ENCODE peak calls at places on chromosomes 5 and 9, in seven cellular contexts. M is MCF 10A, N is tibial nerve, A is A549, P is HCT116, O is mucosa of descending colon, H is psoas muscle. F is an unnamed sample.

GRCh38 chr5:28542968-28543367 is 1504.6 kb upstream of the CDH9 start:
- DNase-seq in P (no peak), O (no peak), N (no peak), M (peak; percentile 55), H (no peak), A (no peak), F (no peak)

GRCh38 chr9:77816641-77817341 is 168.7 kb upstream of the GNA14 start:
- DNase-seq in N (no peak), M (no peak), H (no peak), A (no peak), O (no peak), P (no peak), F (no peak)

GRCh38 chr5:26295541-26295940 is 742.8 kb downstream of the CDH9 start:
- DNase-seq in M (peak; percentile 9), N (no peak), H (no peak), P (no peak), O (no peak), A (no peak), F (no peak)

GRCh38 chr9:118782790-118783463 is 586.3 kb downstream of the BRINP1 start:
- DNase-seq in O (no peak), H (no peak), A (no peak), P (no peak), N (no peak), M (no peak), F (no peak)

GRCh38 chr9:119938871-119939270 is 569.6 kb upstream of the BRINP1 start:
- DNase-seq in M (no peak), P (no peak), N (no peak), O (no peak), A (no peak), H (no peak), F (no peak)

GRCh38 chr9:123537809-123538208 is 181.8 kb downstream of the CRB2 start:
- DNase-seq in P (no peak), H (no peak), A (no peak), O (no peak), N (no peak), M (peak; percentile 4), F (no peak)

GRCh38 chr9:107944387-107944786 is 454.8 kb upstream of the KLF4 start:
- DNase-seq in O (no peak), P (no peak), N (no peak), M (no peak), H (no peak), A (no peak), F (no peak)

GRCh38 chr5:158845941-158846340 is 253.8 kb downstream of the EBF1 start:
- DNase-seq in P (no peak), O (no peak), N (no peak), A (no peak), M (no peak), H (no peak), F (no peak)

GRCh38 chr5:58544195-58544594 is 38.7 kb upstream of the RAB3C start:
- DNase-seq in O (no peak), A (no peak), P (no peak), H (no peak), M (peak; percentile 5), N (no peak), F (no peak)

GRCh38 chr9:76603448-76603895 is 144.5 kb downstream of the GCNT1 start:
- DNase-seq in P (no peak), O (no peak), N (no peak), H (no peak), A (no peak), M (peak; percentile 21), F (no peak)

GRCh38 chr5:81506900-81507588 is 113.1 kb upstream of the ACOT12 start:
- DNase-seq in A (peak; percentile 66), O (no peak), H (no peak), M (peak; percentile 79), N (peak; percentile 33), P (peak; percentile 77), F (peak; percentile 73)

GRCh38 chr9:37943329-37944265 is 39.7 kb upstream of the SLC25A51 start:
- DNase-seq in P (peak; percentile 68), O (no peak), H (peak; percentile 37), M (peak; percentile 88), A (no peak), N (no peak), F (no peak)

GRCh38 chr9:119179701-119180100 is 189.5 kb downstream of the BRINP1 start:
- DNase-seq in O (no peak), M (no peak), P (no peak), A (no peak), H (no peak), N (no peak), F (no peak)

GRCh38 chr5:8394965-8395364 is 526.0 kb downstream of the MTRR start:
- DNase-seq in A (no peak), H (no peak), O (no peak), N (no peak), P (no peak), M (peak; percentile 6), F (no peak)

GRCh38 chr5:79754865-79755555 is 65.4 kb downstream of the CMYA5 start:
- DNase-seq in O (no peak), P (no peak), H (no peak), M (no peak), N (no peak), A (no peak), F (no peak)

GRCh38 chr5:148443998-148444397 is 60.2 kb downstream of the FBXO38 start:
- DNase-seq in H (no peak), M (peak; percentile 87), O (no peak), N (no peak), P (peak; percentile 45), A (peak; percentile 42), F (no peak)

DNA sequence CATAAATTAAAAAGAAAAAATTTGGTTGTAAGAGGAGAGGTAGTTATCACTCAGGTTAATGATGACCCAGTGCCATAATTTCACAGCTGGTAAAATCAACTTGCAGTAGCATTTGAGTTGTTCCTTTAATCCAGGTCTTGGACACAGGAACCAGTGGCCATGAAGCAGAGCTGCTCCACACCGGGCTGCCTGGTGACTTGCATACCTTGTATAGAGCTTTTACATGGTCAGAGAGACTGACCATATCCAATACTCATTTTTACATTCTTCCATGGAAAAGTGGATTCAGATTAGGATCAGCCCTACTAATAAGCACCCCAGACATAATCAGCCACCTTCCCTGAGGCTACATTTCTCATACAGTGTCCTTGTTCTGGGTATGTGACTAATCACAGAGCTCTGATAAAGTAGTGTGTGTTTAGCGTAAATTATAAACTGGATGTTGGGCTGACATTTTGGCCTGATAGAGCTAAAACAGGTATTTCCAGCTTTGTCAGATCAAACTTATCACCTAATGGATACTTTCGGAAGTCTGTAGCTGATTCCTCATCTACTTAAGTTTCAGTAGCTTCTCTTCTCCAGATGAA is 77.0 kb upstream of the ZSWIM6 start:
- DNase-seq in H (no peak), N (no peak), O (no peak), M (peak; percentile 19), A (no peak), P (no peak), F (no peak)
- TF ChIP-seq CTCF in H (no peak), N (no peak), O (no peak), M (no peak), A (no peak), P (no peak), F (no peak)

GRCh38 chr5:151286246-151286645 is 17.3 kb downstream of the SLC36A3 start:
- DNase-seq in O (no peak), H (no peak), N (no peak), M (no peak), P (no peak), A (no peak), F (no peak)

GRCh38 chr5:151285683-151286082 is 17.9 kb downstream of the SLC36A3 start:
- DNase-seq in N (no peak), H (no peak), P (no peak), A (no peak), O (no peak), M (no peak), F (no peak)

GRCh38 chr5:151281001-151281639 is 22.4 kb downstream of the SLC36A3 start:
- DNase-seq in N (no peak), O (no peak), A (no peak), M (no peak), H (no peak), P (no peak), F (no peak)

GRCh38 chr5:151283120-151283825 is 20.3 kb downstream of the SLC36A3 start:
- DNase-seq in M (no peak), P (no peak), N (no peak), A (no peak), O (no peak), H (no peak), F (no peak)

GRCh38 chr5:151284392-151284967 is 19.1 kb downstream of the SLC36A3 start:
- DNase-seq in A (no peak), M (peak; percentile 25), N (no peak), H (no peak), O (no peak), P (peak; percentile 21), F (no peak)
- TF ChIP-seq CTCF in A (no peak), M (peak; percentile 8), N (no peak), H (peak; percentile 6), O (no peak), P (peak; percentile 71), F (peak; percentile 82)

DNA sequence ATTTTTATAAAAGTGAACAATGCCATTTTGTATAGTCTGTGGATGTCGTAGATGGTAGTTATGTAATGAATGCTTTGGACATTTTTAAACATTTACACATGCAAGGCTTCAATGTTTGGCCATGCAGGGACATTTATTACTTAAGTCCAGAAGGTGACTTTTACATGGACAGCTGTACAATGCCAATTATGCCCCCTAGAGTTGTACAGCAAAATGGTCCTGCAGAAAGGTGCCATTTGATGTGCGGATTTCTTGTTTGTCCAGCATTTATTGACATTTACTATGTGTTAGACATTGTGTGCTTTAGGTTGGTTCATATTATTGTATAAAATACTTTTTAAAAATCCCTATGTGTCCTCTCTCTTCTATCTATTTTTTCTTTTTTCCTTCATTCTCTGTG is 22.5 kb upstream of the COMMD10 start:
- DNase-seq in N (no peak), M (no peak), A (no peak), H (no peak), O (no peak), P (no peak), F (no peak)
- TF ChIP-seq CTCF in N (no peak), M (no peak), A (no peak), H (no peak), O (no peak), P (peak; percentile 38), F (no peak)

GRCh38 chr9:105693435-105694275 is 686 bp upstream of the TMEM38B start:
- DNase-seq in N (no peak), M (peak; percentile 16), P (no peak), H (no peak), O (no peak), A (peak; percentile 18), F (no peak)

GRCh38 chr9:105694320-105694847 is at the start of gene TMEM38B:
- DNase-seq in H (peak; percentile 84), N (peak; percentile 36), A (peak; percentile 80), O (peak; percentile 90), P (peak; percentile 48), M (peak; percentile 78), F (peak; percentile 77)

GRCh38 chr9:105686936-105687335 is 7.4 kb upstream of the TMEM38B start:
- DNase-seq in N (no peak), P (no peak), M (no peak), A (no peak), O (no peak), H (no peak), F (no peak)

GRCh38 chr9:105694848-105695581 is 674 bp downstream of the TMEM38B start:
- DNase-seq in N (peak; percentile 32), A (peak; percentile 56), O (peak; percentile 81), M (peak; percentile 61), H (peak; percentile 80), P (no peak), F (peak; percentile 81)

DNA sequence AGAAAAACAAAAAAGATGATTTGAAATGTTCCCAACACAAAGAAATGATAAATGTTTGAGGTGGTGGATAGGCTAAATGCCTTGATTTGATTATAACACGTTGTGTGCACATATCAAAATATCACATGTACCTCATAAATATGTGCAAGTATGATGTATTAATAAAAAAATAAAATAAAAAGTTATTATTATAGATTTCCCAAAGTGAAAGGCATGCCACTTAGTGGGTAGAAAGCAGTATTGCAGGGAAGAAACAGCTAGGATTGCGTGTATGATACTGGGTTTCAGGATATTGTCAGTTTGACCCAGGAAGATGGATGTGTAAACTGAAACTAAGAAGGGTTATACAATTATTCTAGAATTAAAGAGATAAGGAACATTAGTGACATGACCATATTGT is 3.6 kb upstream of the TMEM38B start:
- DNase-seq in N (no peak), O (no peak), M (peak; percentile 25), P (no peak), H (no peak), A (peak; percentile 58), F (no peak)
- TF ChIP-seq CTCF in N (peak; percentile 22), O (peak; percentile 25), M (peak; percentile 40), P (peak; percentile 52), H (peak; percentile 49), A (peak; percentile 52), F (peak; percentile 68)